ENCODE peak calls at places on chromosomes 13 and 19, in six cellular contexts. One of them, this sample, is unnamed. For H3K36me3, the result is how much of the 10 kb centered on the place peaks cover.

GRCh38 chr13:72689181-72689696 is 38.2 kb downstream of the MZT1 start:
- DNase-seq in PC-3: no peak
- DNase-seq in thoracic aorta: no peak
- DNase-seq in effector memory CD4-positive, alpha-beta T cell: no peak
- DNase-seq in breast epithelium: no peak
- DNase-seq in PC-9: no peak
- DNase-seq in this sample: no peak

GRCh38 chr13:111491021-111491420 is 170.6 kb downstream of the TEX29 start:
- DNase-seq in PC-3: no peak
- DNase-seq in thoracic aorta: no peak
- DNase-seq in effector memory CD4-positive, alpha-beta T cell: no peak
- DNase-seq in breast epithelium: no peak
- DNase-seq in PC-9: no peak
- DNase-seq in this sample: no peak

GRCh38 chr13:107124129-107124718 is 556.3 kb upstream of the ARGLU1 start:
- DNase-seq in PC-3: peak
- DNase-seq in thoracic aorta: no peak
- DNase-seq in effector memory CD4-positive, alpha-beta T cell: no peak
- DNase-seq in breast epithelium: no peak
- DNase-seq in PC-9: no peak
- DNase-seq in this sample: no peak

GRCh38 chr13:72998012-72998411 is 60.8 kb upstream of the KLF5 start:
- DNase-seq in PC-3: no peak
- DNase-seq in thoracic aorta: no peak
- DNase-seq in effector memory CD4-positive, alpha-beta T cell: no peak
- DNase-seq in breast epithelium: no peak
- DNase-seq in PC-9: no peak
- DNase-seq in this sample: no peak

GRCh38 chr19:18099623-18099995 is 2.0 kb downstream of the MAST3 start:
- DNase-seq in PC-3: no peak
- DNase-seq in thoracic aorta: no peak
- DNase-seq in effector memory CD4-positive, alpha-beta T cell: no peak
- DNase-seq in breast epithelium: no peak
- DNase-seq in PC-9: no peak
- DNase-seq in this sample: no peak

GRCh38 chr19:49890349-49891311 is 6.1 kb downstream of the IL4I1 start:
- DNase-seq in PC-3: no peak
- DNase-seq in thoracic aorta: no peak
- DNase-seq in effector memory CD4-positive, alpha-beta T cell: peak
- DNase-seq in breast epithelium: no peak
- DNase-seq in PC-9: peak
- DNase-seq in this sample: peak

GRCh38 chr19:17951151-17952040 is 15.5 kb upstream of the KCNN1 start:
- DNase-seq in PC-3: no peak
- DNase-seq in thoracic aorta: no peak
- DNase-seq in effector memory CD4-positive, alpha-beta T cell: no peak
- DNase-seq in breast epithelium: no peak
- DNase-seq in PC-9: no peak
- DNase-seq in this sample: no peak

GRCh38 chr19:57558525-57558924 is 1.1 kb downstream of the ZNF550 start:
- DNase-seq in PC-3: peak
- DNase-seq in thoracic aorta: no peak
- DNase-seq in effector memory CD4-positive, alpha-beta T cell: no peak
- DNase-seq in breast epithelium: no peak
- DNase-seq in PC-9: no peak
- DNase-seq in this sample: no peak

GRCh38 chr13:59247166-59247565 is 916.6 kb downstream of the DIAPH3 start:
- DNase-seq in PC-3: no peak
- DNase-seq in thoracic aorta: no peak
- DNase-seq in effector memory CD4-positive, alpha-beta T cell: no peak
- DNase-seq in breast epithelium: no peak
- DNase-seq in PC-9: no peak
- DNase-seq in this sample: no peak

GRCh38 chr13:107348471-107348870 is 780.5 kb upstream of the ARGLU1 start:
- DNase-seq in PC-3: peak
- DNase-seq in thoracic aorta: no peak
- DNase-seq in effector memory CD4-positive, alpha-beta T cell: no peak
- DNase-seq in breast epithelium: no peak
- DNase-seq in PC-9: no peak
- DNase-seq in this sample: no peak

GRCh38 chr19:17058236-17058635 is 17.0 kb downstream of the HAUS8 start:
- DNase-seq in PC-3: no peak
- DNase-seq in thoracic aorta: no peak
- DNase-seq in effector memory CD4-positive, alpha-beta T cell: no peak
- DNase-seq in breast epithelium: no peak
- DNase-seq in PC-9: no peak
- DNase-seq in this sample: no peak

GRCh38 chr13:32408296-32408998 is 19.5 kb downstream of the N4BP2L1 start:
- DNase-seq in PC-3: no peak
- DNase-seq in thoracic aorta: no peak
- DNase-seq in effector memory CD4-positive, alpha-beta T cell: no peak
- DNase-seq in breast epithelium: no peak
- DNase-seq in PC-9: no peak
- DNase-seq in this sample: no peak

GRCh38 chr13:106522112-106522511 is 13.3 kb downstream of the EFNB2 start:
- DNase-seq in PC-3: no peak
- DNase-seq in thoracic aorta: no peak
- DNase-seq in effector memory CD4-positive, alpha-beta T cell: no peak
- DNase-seq in breast epithelium: no peak
- DNase-seq in PC-9: no peak
- DNase-seq in this sample: no peak

GRCh38 chr19:57633832-57634131 is 814 bp downstream of the ZNF211 start:
- DNase-seq in PC-3: no peak
- DNase-seq in thoracic aorta: no peak
- DNase-seq in effector memory CD4-positive, alpha-beta T cell: no peak
- DNase-seq in breast epithelium: no peak
- DNase-seq in PC-9: no peak
- DNase-seq in this sample: no peak

GRCh38 chr13:113595131-113595530 is 10.6 kb downstream of the TFDP1 start:
- DNase-seq in PC-3: no peak
- DNase-seq in thoracic aorta: no peak
- DNase-seq in effector memory CD4-positive, alpha-beta T cell: no peak
- DNase-seq in breast epithelium: no peak
- DNase-seq in PC-9: no peak
- DNase-seq in this sample: no peak

GRCh38 chr19:57308514-57308913 is 11.8 kb upstream of the ZNF543 start:
- DNase-seq in PC-3: no peak
- DNase-seq in thoracic aorta: no peak
- DNase-seq in effector memory CD4-positive, alpha-beta T cell: no peak
- DNase-seq in breast epithelium: no peak
- DNase-seq in PC-9: no peak
- DNase-seq in this sample: no peak

GRCh38 chr19:45254044-45254531 is 3.0 kb downstream of the MARK4 start:
- DNase-seq in PC-3: no peak
- DNase-seq in thoracic aorta: no peak
- DNase-seq in effector memory CD4-positive, alpha-beta T cell: no peak
- DNase-seq in breast epithelium: no peak
- DNase-seq in PC-9: no peak
- DNase-seq in this sample: no peak

GRCh38 chr19:34432797-34433196 is 4.6 kb downstream of the UBA2 start:
- DNase-seq in PC-3: no peak
- DNase-seq in thoracic aorta: no peak
- DNase-seq in effector memory CD4-positive, alpha-beta T cell: no peak
- DNase-seq in breast epithelium: no peak
- DNase-seq in PC-9: no peak
- DNase-seq in this sample: no peak

GRCh38 chr19:6572217-6572616 is 18.7 kb downstream of the CD70 start:
- DNase-seq in PC-3: no peak
- DNase-seq in thoracic aorta: no peak
- DNase-seq in effector memory CD4-positive, alpha-beta T cell: no peak
- DNase-seq in breast epithelium: no peak
- DNase-seq in PC-9: no peak
- DNase-seq in this sample: no peak

GRCh38 chr13:19959141-19959830 is 759 bp downstream of the ZMYM2 start:
- DNase-seq in PC-3: peak
- DNase-seq in thoracic aorta: peak
- DNase-seq in effector memory CD4-positive, alpha-beta T cell: peak
- DNase-seq in breast epithelium: peak
- DNase-seq in PC-9: peak
- DNase-seq in this sample: peak

GRCh38 chr13:51806571-51806970 is 2.6 kb upstream of the DHRS12 start:
- DNase-seq in PC-3: peak
- DNase-seq in thoracic aorta: no peak
- DNase-seq in effector memory CD4-positive, alpha-beta T cell: no peak
- DNase-seq in breast epithelium: no peak
- DNase-seq in PC-9: no peak
- DNase-seq in this sample: no peak

GRCh38 chr13:100388923-100389322 is 199.7 kb downstream of the GGACT start:
- DNase-seq in PC-3: no peak
- DNase-seq in thoracic aorta: no peak
- DNase-seq in effector memory CD4-positive, alpha-beta T cell: no peak
- DNase-seq in breast epithelium: no peak
- DNase-seq in PC-9: no peak
- DNase-seq in this sample: no peak

GRCh38 chr19:7655581-7655980 is 13.3 kb upstream of the RETN start:
- DNase-seq in PC-3: no peak
- DNase-seq in thoracic aorta: no peak
- DNase-seq in effector memory CD4-positive, alpha-beta T cell: no peak
- DNase-seq in breast epithelium: no peak
- DNase-seq in PC-9: no peak
- DNase-seq in this sample: no peak

GRCh38 chr13:29654807-29655547 is 59.5 kb upstream of the SLC7A1 start:
- DNase-seq in PC-3: peak
- DNase-seq in thoracic aorta: no peak
- DNase-seq in effector memory CD4-positive, alpha-beta T cell: no peak
- DNase-seq in breast epithelium: no peak
- DNase-seq in PC-9: no peak
- DNase-seq in this sample: no peak

GRCh38 chr19:47013041-47013517 is 6.6 kb upstream of the NPAS1 start:
- DNase-seq in PC-3: peak
- DNase-seq in thoracic aorta: no peak
- DNase-seq in effector memory CD4-positive, alpha-beta T cell: peak
- DNase-seq in breast epithelium: peak
- DNase-seq in PC-9: peak
- DNase-seq in this sample: peak

GRCh38 chr13:38888309-38888708 is 102.3 kb downstream of the STOML3 start:
- DNase-seq in PC-3: peak
- DNase-seq in thoracic aorta: no peak
- DNase-seq in effector memory CD4-positive, alpha-beta T cell: no peak
- DNase-seq in breast epithelium: no peak
- DNase-seq in PC-9: no peak
- DNase-seq in this sample: no peak

GRCh38 chr13:101291216-101291615 is 125.1 kb downstream of the NALCN start:
- DNase-seq in PC-3: no peak
- DNase-seq in thoracic aorta: no peak
- DNase-seq in effector memory CD4-positive, alpha-beta T cell: no peak
- DNase-seq in breast epithelium: no peak
- DNase-seq in PC-9: no peak
- DNase-seq in this sample: no peak

GRCh38 chr13:34587586-34587985 is 354.5 kb upstream of the NBEA start:
- DNase-seq in PC-3: no peak
- DNase-seq in thoracic aorta: no peak
- DNase-seq in effector memory CD4-positive, alpha-beta T cell: no peak
- DNase-seq in breast epithelium: no peak
- DNase-seq in PC-9: no peak
- DNase-seq in this sample: no peak

GRCh38 chr13:30610311-30610710 is 7.4 kb upstream of the USPL1 start:
- DNase-seq in PC-3: no peak
- DNase-seq in thoracic aorta: no peak
- DNase-seq in effector memory CD4-positive, alpha-beta T cell: no peak
- DNase-seq in breast epithelium: no peak
- DNase-seq in PC-9: no peak
- DNase-seq in this sample: no peak

DNA sequence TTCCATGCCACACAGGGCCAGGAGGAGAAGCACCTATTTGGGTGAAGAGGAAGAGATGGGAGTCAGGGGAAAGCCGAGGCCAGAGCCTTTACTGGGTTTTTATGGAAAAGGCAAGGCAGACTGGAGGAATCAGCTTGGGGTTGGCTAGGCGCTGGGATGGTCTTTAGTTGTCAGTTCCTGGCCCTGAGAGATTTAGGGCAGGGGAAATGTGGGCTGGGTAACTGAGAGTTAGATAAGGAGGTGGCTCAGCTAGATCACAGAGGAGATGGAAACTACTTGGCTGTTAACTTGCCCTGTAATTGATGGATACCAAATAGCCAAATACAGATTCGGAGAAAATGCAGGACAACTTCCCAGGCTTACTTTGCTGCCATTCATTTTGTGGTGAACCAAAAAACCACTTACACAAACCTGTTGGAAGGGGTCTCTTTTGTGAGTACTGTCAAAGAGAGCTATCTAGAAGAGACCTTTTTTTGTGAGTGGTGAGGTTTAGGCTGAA is 54.0 kb downstream of the LRCH1 start:
- DNase-seq in PC-3: no peak
- DNase-seq in thoracic aorta: no peak
- DNase-seq in effector memory CD4-positive, alpha-beta T cell: no peak
- DNase-seq in breast epithelium: no peak
- DNase-seq in PC-9: no peak
- DNase-seq in this sample: no peak
- H3K27ac ChIP-seq in PC-3: peak
- H3K27ac ChIP-seq in thoracic aorta: no peak
- H3K27ac ChIP-seq in effector memory CD4-positive, alpha-beta T cell: no peak
- H3K27ac ChIP-seq in breast epithelium: peak
- H3K27ac ChIP-seq in PC-9: no peak
- H3K27ac ChIP-seq in this sample: no peak

GRCh38 chr19:5080030-5080644 is 111.2 kb downstream of the KDM4B start:
- DNase-seq in PC-3: no peak
- DNase-seq in thoracic aorta: no peak
- DNase-seq in effector memory CD4-positive, alpha-beta T cell: no peak
- DNase-seq in breast epithelium: no peak
- DNase-seq in PC-9: no peak
- DNase-seq in this sample: no peak

GRCh38 chr19:5078666-5079409 is 109.9 kb downstream of the KDM4B start:
- DNase-seq in PC-3: no peak
- DNase-seq in thoracic aorta: no peak
- DNase-seq in effector memory CD4-positive, alpha-beta T cell: no peak
- DNase-seq in breast epithelium: no peak
- DNase-seq in PC-9: no peak
- DNase-seq in this sample: no peak

GRCh38 chr19:5078179-5078578 is 109.3 kb downstream of the KDM4B start:
- DNase-seq in PC-3: no peak
- DNase-seq in thoracic aorta: no peak
- DNase-seq in effector memory CD4-positive, alpha-beta T cell: peak
- DNase-seq in breast epithelium: no peak
- DNase-seq in PC-9: no peak
- DNase-seq in this sample: peak

GRCh38 chr19:5080809-5081208 is 111.9 kb downstream of the KDM4B start:
- DNase-seq in PC-3: no peak
- DNase-seq in thoracic aorta: no peak
- DNase-seq in effector memory CD4-positive, alpha-beta T cell: no peak
- DNase-seq in breast epithelium: no peak
- DNase-seq in PC-9: no peak
- DNase-seq in this sample: no peak

GRCh38 chr19:5079410-5079774 is 110.5 kb downstream of the KDM4B start:
- DNase-seq in PC-3: no peak
- DNase-seq in thoracic aorta: no peak
- DNase-seq in effector memory CD4-positive, alpha-beta T cell: no peak
- DNase-seq in breast epithelium: no peak
- DNase-seq in PC-9: no peak
- DNase-seq in this sample: no peak
- H3K36me3 ChIP-seq in PC-3: under half
- H3K36me3 ChIP-seq in thoracic aorta: under half
- H3K36me3 ChIP-seq in effector memory CD4-positive, alpha-beta T cell: half or more
- H3K36me3 ChIP-seq in breast epithelium: under half
- H3K36me3 ChIP-seq in PC-9: under half
- H3K36me3 ChIP-seq in this sample: under half

GRCh38 chr19:32368781-32369180 is 23.4 kb downstream of the ZNF507 start:
- DNase-seq in PC-3: no peak
- DNase-seq in thoracic aorta: no peak
- DNase-seq in effector memory CD4-positive, alpha-beta T cell: no peak
- DNase-seq in breast epithelium: no peak
- DNase-seq in PC-9: no peak
- DNase-seq in this sample: no peak
- H3K27ac ChIP-seq in PC-3: no peak
- H3K27ac ChIP-seq in thoracic aorta: peak
- H3K27ac ChIP-seq in effector memory CD4-positive, alpha-beta T cell: no peak
- H3K27ac ChIP-seq in breast epithelium: no peak
- H3K27ac ChIP-seq in PC-9: no peak
- H3K27ac ChIP-seq in this sample: no peak

GRCh38 chr13:22828081-22828480 is 352.7 kb upstream of the SGCG start:
- DNase-seq in PC-3: peak
- DNase-seq in thoracic aorta: no peak
- DNase-seq in effector memory CD4-positive, alpha-beta T cell: no peak
- DNase-seq in breast epithelium: no peak
- DNase-seq in PC-9: no peak
- DNase-seq in this sample: no peak
- H3K36me3 ChIP-seq in PC-3: under half
- H3K36me3 ChIP-seq in thoracic aorta: under half
- H3K36me3 ChIP-seq in effector memory CD4-positive, alpha-beta T cell: under half
- H3K36me3 ChIP-seq in breast epithelium: under half
- H3K36me3 ChIP-seq in PC-9: under half
- H3K36me3 ChIP-seq in this sample: under half

This sample was measured in CD8-positive, alpha-beta memory T cell.